ENCODE peak calls at places on chromosomes 4 and X, in eight cellular contexts. One of them, this sample, is unnamed.

GRCh38 chr4:61723492-61723891 is 523.4 kb downstream of the ADGRL3 start:
- DNase-seq in globus pallidus: no peak
- DNase-seq in upper lobe of left lung: no peak
- DNase-seq in Karpas-422: no peak
- DNase-seq in NAMALWA: no peak
- DNase-seq in stimulated activated CD4-positive, alpha-beta T cell treated with anti-CD3 and anti-CD28 coated beads, Interleukin-12 subunit alpha, Interleukin-12 subunit beta, amount 100 ng/mL, for 4 hours: no peak
- DNase-seq in activated CD8-positive, alpha-beta memory T cell treated with anti-CD3 and anti-CD28 coated beads for 4 hours: no peak
- DNase-seq in hippocampal formation: no peak
- DNase-seq in this sample: no peak

GRCh38 chr4:109472343-109472761 is 38.7 kb downstream of the SEC24B start:
- DNase-seq in globus pallidus: no peak
- DNase-seq in upper lobe of left lung: no peak
- DNase-seq in Karpas-422: no peak
- DNase-seq in NAMALWA: no peak
- DNase-seq in stimulated activated CD4-positive, alpha-beta T cell treated with anti-CD3 and anti-CD28 coated beads, Interleukin-12 subunit alpha, Interleukin-12 subunit beta, amount 100 ng/mL, for 4 hours: no peak
- DNase-seq in activated CD8-positive, alpha-beta memory T cell treated with anti-CD3 and anti-CD28 coated beads for 4 hours: no peak
- DNase-seq in hippocampal formation: no peak
- DNase-seq in this sample: no peak

GRCh38 chr4:64747919-64748715 is 338.9 kb upstream of the TECRL start:
- DNase-seq in globus pallidus: no peak
- DNase-seq in upper lobe of left lung: no peak
- DNase-seq in Karpas-422: no peak
- DNase-seq in NAMALWA: no peak
- DNase-seq in stimulated activated CD4-positive, alpha-beta T cell treated with anti-CD3 and anti-CD28 coated beads, Interleukin-12 subunit alpha, Interleukin-12 subunit beta, amount 100 ng/mL, for 4 hours: no peak
- DNase-seq in activated CD8-positive, alpha-beta memory T cell treated with anti-CD3 and anti-CD28 coated beads for 4 hours: no peak
- DNase-seq in hippocampal formation: no peak
- DNase-seq in this sample: no peak

GRCh38 chr4:162921178-162921785 is 245.4 kb downstream of the NAF1 start:
- DNase-seq in globus pallidus: no peak
- DNase-seq in upper lobe of left lung: no peak
- DNase-seq in Karpas-422: no peak
- DNase-seq in NAMALWA: no peak
- DNase-seq in stimulated activated CD4-positive, alpha-beta T cell treated with anti-CD3 and anti-CD28 coated beads, Interleukin-12 subunit alpha, Interleukin-12 subunit beta, amount 100 ng/mL, for 4 hours: no peak
- DNase-seq in activated CD8-positive, alpha-beta memory T cell treated with anti-CD3 and anti-CD28 coated beads for 4 hours: no peak
- DNase-seq in hippocampal formation: no peak
- DNase-seq in this sample: no peak

GRCh38 chr4:15042529-15043167 is 40.4 kb downstream of the CPEB2 start:
- DNase-seq in globus pallidus: no peak
- DNase-seq in upper lobe of left lung: no peak
- DNase-seq in Karpas-422: no peak
- DNase-seq in NAMALWA: no peak
- DNase-seq in stimulated activated CD4-positive, alpha-beta T cell treated with anti-CD3 and anti-CD28 coated beads, Interleukin-12 subunit alpha, Interleukin-12 subunit beta, amount 100 ng/mL, for 4 hours: no peak
- DNase-seq in activated CD8-positive, alpha-beta memory T cell treated with anti-CD3 and anti-CD28 coated beads for 4 hours: no peak
- DNase-seq in hippocampal formation: no peak
- DNase-seq in this sample: no peak

GRCh38 chrX:54891573-54891972 is 29.1 kb upstream of the TRO start:
- DNase-seq in globus pallidus: peak; percentile 37
- DNase-seq in upper lobe of left lung: no peak
- DNase-seq in Karpas-422: peak; percentile 76
- DNase-seq in NAMALWA: peak; percentile 56
- DNase-seq in stimulated activated CD4-positive, alpha-beta T cell treated with anti-CD3 and anti-CD28 coated beads, Interleukin-12 subunit alpha, Interleukin-12 subunit beta, amount 100 ng/mL, for 4 hours: peak; percentile 3
- DNase-seq in activated CD8-positive, alpha-beta memory T cell treated with anti-CD3 and anti-CD28 coated beads for 4 hours: no peak
- DNase-seq in hippocampal formation: peak; percentile 3
- DNase-seq in this sample: no peak

GRCh38 chr4:114349543-114350175 is 248.9 kb upstream of the UGT8 start:
- DNase-seq in globus pallidus: no peak
- DNase-seq in upper lobe of left lung: no peak
- DNase-seq in Karpas-422: no peak
- DNase-seq in NAMALWA: no peak
- DNase-seq in stimulated activated CD4-positive, alpha-beta T cell treated with anti-CD3 and anti-CD28 coated beads, Interleukin-12 subunit alpha, Interleukin-12 subunit beta, amount 100 ng/mL, for 4 hours: no peak
- DNase-seq in activated CD8-positive, alpha-beta memory T cell treated with anti-CD3 and anti-CD28 coated beads for 4 hours: no peak
- DNase-seq in hippocampal formation: no peak
- DNase-seq in this sample: no peak

GRCh38 chr4:91243132-91243531 is 1060.6 kb upstream of the GRID2 start:
- DNase-seq in globus pallidus: peak; percentile 35
- DNase-seq in upper lobe of left lung: peak; percentile 83
- DNase-seq in Karpas-422: no peak
- DNase-seq in NAMALWA: no peak
- DNase-seq in stimulated activated CD4-positive, alpha-beta T cell treated with anti-CD3 and anti-CD28 coated beads, Interleukin-12 subunit alpha, Interleukin-12 subunit beta, amount 100 ng/mL, for 4 hours: no peak
- DNase-seq in activated CD8-positive, alpha-beta memory T cell treated with anti-CD3 and anti-CD28 coated beads for 4 hours: no peak
- DNase-seq in hippocampal formation: peak; percentile 27
- DNase-seq in this sample: peak; percentile 48

GRCh38 chrX:84248226-84248625 is 60.2 kb upstream of the RPS6KA6 start:
- DNase-seq in globus pallidus: no peak
- DNase-seq in upper lobe of left lung: no peak
- DNase-seq in Karpas-422: no peak
- DNase-seq in NAMALWA: no peak
- DNase-seq in stimulated activated CD4-positive, alpha-beta T cell treated with anti-CD3 and anti-CD28 coated beads, Interleukin-12 subunit alpha, Interleukin-12 subunit beta, amount 100 ng/mL, for 4 hours: no peak
- DNase-seq in activated CD8-positive, alpha-beta memory T cell treated with anti-CD3 and anti-CD28 coated beads for 4 hours: no peak
- DNase-seq in hippocampal formation: no peak
- DNase-seq in this sample: no peak

GRCh38 chrX:47361538-47362511 is 8.6 kb upstream of the ZNF157 start:
- DNase-seq in globus pallidus: peak; percentile 94
- DNase-seq in upper lobe of left lung: peak; percentile 85
- DNase-seq in Karpas-422: peak; percentile 95
- DNase-seq in NAMALWA: peak; percentile 96
- DNase-seq in stimulated activated CD4-positive, alpha-beta T cell treated with anti-CD3 and anti-CD28 coated beads, Interleukin-12 subunit alpha, Interleukin-12 subunit beta, amount 100 ng/mL, for 4 hours: no peak
- DNase-seq in activated CD8-positive, alpha-beta memory T cell treated with anti-CD3 and anti-CD28 coated beads for 4 hours: no peak
- DNase-seq in hippocampal formation: peak; percentile 85
- DNase-seq in this sample: peak; percentile 86

GRCh38 chr4:55906999-55907398 is 41.7 kb upstream of the CEP135 start:
- DNase-seq in globus pallidus: no peak
- DNase-seq in upper lobe of left lung: no peak
- DNase-seq in Karpas-422: no peak
- DNase-seq in NAMALWA: no peak
- DNase-seq in stimulated activated CD4-positive, alpha-beta T cell treated with anti-CD3 and anti-CD28 coated beads, Interleukin-12 subunit alpha, Interleukin-12 subunit beta, amount 100 ng/mL, for 4 hours: no peak
- DNase-seq in activated CD8-positive, alpha-beta memory T cell treated with anti-CD3 and anti-CD28 coated beads for 4 hours: no peak
- DNase-seq in hippocampal formation: no peak
- DNase-seq in this sample: no peak